ENCODE peak calls at places on chromosomes 13 and 19, in ten cellular contexts. One of them, this sample, is unnamed.

GRCh38 chr13:20873348-20873747 is 29.2 kb downstream of the XPO4 start:
- DNase-seq in GM18507: no peak
- DNase-seq in NCI-H1105: no peak
- DNase-seq in mammary epithelial cell: peak
- DNase-seq in activated T-cell treated with anti-CD3 and anti-CD28 coated beads, Interleukin-2, amount 50 U/mL, for 4 hours: no peak
- DNase-seq in effector memory CD8-positive, alpha-beta T cell: no peak
- DNase-seq in HEK293T: peak
- DNase-seq in EL: peak
- DNase-seq in stimulated activated CD8-positive, alpha-beta memory T cell treated with anti-CD3 and anti-CD28 coated beads, Interleukin-4, amount 100 ng/mL, for 24 hours: no peak
- DNase-seq in stimulated activated CD4-positive, alpha-beta T cell treated with anti-CD3 and anti-CD28 coated beads, Interleukin-1b, Interleukin-23, amount 100 ng/mL, for 1 hour: no peak
- DNase-seq in this sample: no peak

GRCh38 chr13:20923272-20923671 is 20.7 kb upstream of the XPO4 start:
- DNase-seq in GM18507: no peak
- DNase-seq in NCI-H1105: no peak
- DNase-seq in mammary epithelial cell: no peak
- DNase-seq in activated T-cell treated with anti-CD3 and anti-CD28 coated beads, Interleukin-2, amount 50 U/mL, for 4 hours: no peak
- DNase-seq in effector memory CD8-positive, alpha-beta T cell: no peak
- DNase-seq in HEK293T: no peak
- DNase-seq in EL: no peak
- DNase-seq in stimulated activated CD8-positive, alpha-beta memory T cell treated with anti-CD3 and anti-CD28 coated beads, Interleukin-4, amount 100 ng/mL, for 24 hours: no peak
- DNase-seq in stimulated activated CD4-positive, alpha-beta T cell treated with anti-CD3 and anti-CD28 coated beads, Interleukin-1b, Interleukin-23, amount 100 ng/mL, for 1 hour: no peak
- DNase-seq in this sample: no peak

GRCh38 chr13:100630564-100630963 is 42.0 kb upstream of the GGACT start:
- DNase-seq in GM18507: no peak
- DNase-seq in NCI-H1105: no peak
- DNase-seq in mammary epithelial cell: no peak
- DNase-seq in activated T-cell treated with anti-CD3 and anti-CD28 coated beads, Interleukin-2, amount 50 U/mL, for 4 hours: no peak
- DNase-seq in effector memory CD8-positive, alpha-beta T cell: no peak
- DNase-seq in HEK293T: no peak
- DNase-seq in EL: no peak
- DNase-seq in stimulated activated CD8-positive, alpha-beta memory T cell treated with anti-CD3 and anti-CD28 coated beads, Interleukin-4, amount 100 ng/mL, for 24 hours: no peak
- DNase-seq in stimulated activated CD4-positive, alpha-beta T cell treated with anti-CD3 and anti-CD28 coated beads, Interleukin-1b, Interleukin-23, amount 100 ng/mL, for 1 hour: no peak
- DNase-seq in this sample: no peak

GRCh38 chr19:5632657-5633056 is 9.8 kb downstream of the SAFB start:
- DNase-seq in GM18507: no peak
- DNase-seq in NCI-H1105: no peak
- DNase-seq in mammary epithelial cell: no peak
- DNase-seq in activated T-cell treated with anti-CD3 and anti-CD28 coated beads, Interleukin-2, amount 50 U/mL, for 4 hours: no peak
- DNase-seq in effector memory CD8-positive, alpha-beta T cell: no peak
- DNase-seq in HEK293T: no peak
- DNase-seq in EL: no peak
- DNase-seq in stimulated activated CD8-positive, alpha-beta memory T cell treated with anti-CD3 and anti-CD28 coated beads, Interleukin-4, amount 100 ng/mL, for 24 hours: no peak
- DNase-seq in stimulated activated CD4-positive, alpha-beta T cell treated with anti-CD3 and anti-CD28 coated beads, Interleukin-1b, Interleukin-23, amount 100 ng/mL, for 1 hour: no peak
- DNase-seq in this sample: no peak

GRCh38 chr19:18123819-18124218 is 26.2 kb downstream of the MAST3 start:
- DNase-seq in GM18507: no peak
- DNase-seq in NCI-H1105: no peak
- DNase-seq in mammary epithelial cell: no peak
- DNase-seq in activated T-cell treated with anti-CD3 and anti-CD28 coated beads, Interleukin-2, amount 50 U/mL, for 4 hours: no peak
- DNase-seq in effector memory CD8-positive, alpha-beta T cell: no peak
- DNase-seq in HEK293T: no peak
- DNase-seq in EL: no peak
- DNase-seq in stimulated activated CD8-positive, alpha-beta memory T cell treated with anti-CD3 and anti-CD28 coated beads, Interleukin-4, amount 100 ng/mL, for 24 hours: no peak
- DNase-seq in stimulated activated CD4-positive, alpha-beta T cell treated with anti-CD3 and anti-CD28 coated beads, Interleukin-1b, Interleukin-23, amount 100 ng/mL, for 1 hour: no peak
- DNase-seq in this sample: no peak

GRCh38 chr13:55566334-55566733 is 1574.4 kb upstream of the PRR20A start:
- DNase-seq in GM18507: no peak
- DNase-seq in NCI-H1105: no peak
- DNase-seq in mammary epithelial cell: no peak
- DNase-seq in activated T-cell treated with anti-CD3 and anti-CD28 coated beads, Interleukin-2, amount 50 U/mL, for 4 hours: no peak
- DNase-seq in effector memory CD8-positive, alpha-beta T cell: no peak
- DNase-seq in HEK293T: no peak
- DNase-seq in EL: no peak
- DNase-seq in stimulated activated CD8-positive, alpha-beta memory T cell treated with anti-CD3 and anti-CD28 coated beads, Interleukin-4, amount 100 ng/mL, for 24 hours: no peak
- DNase-seq in stimulated activated CD4-positive, alpha-beta T cell treated with anti-CD3 and anti-CD28 coated beads, Interleukin-1b, Interleukin-23, amount 100 ng/mL, for 1 hour: no peak
- DNase-seq in this sample: no peak

GRCh38 chr13:93727301-93728141 is 500.9 kb downstream of the GPC6 start:
- DNase-seq in GM18507: no peak
- DNase-seq in NCI-H1105: no peak
- DNase-seq in mammary epithelial cell: peak
- DNase-seq in activated T-cell treated with anti-CD3 and anti-CD28 coated beads, Interleukin-2, amount 50 U/mL, for 4 hours: no peak
- DNase-seq in effector memory CD8-positive, alpha-beta T cell: no peak
- DNase-seq in HEK293T: no peak
- DNase-seq in EL: peak
- DNase-seq in stimulated activated CD8-positive, alpha-beta memory T cell treated with anti-CD3 and anti-CD28 coated beads, Interleukin-4, amount 100 ng/mL, for 24 hours: no peak
- DNase-seq in stimulated activated CD4-positive, alpha-beta T cell treated with anti-CD3 and anti-CD28 coated beads, Interleukin-1b, Interleukin-23, amount 100 ng/mL, for 1 hour: no peak
- DNase-seq in this sample: no peak

GRCh38 chr13:30034448-30034795 is 184.0 kb upstream of the UBL3 start:
- DNase-seq in GM18507: no peak
- DNase-seq in NCI-H1105: no peak
- DNase-seq in mammary epithelial cell: no peak
- DNase-seq in activated T-cell treated with anti-CD3 and anti-CD28 coated beads, Interleukin-2, amount 50 U/mL, for 4 hours: no peak
- DNase-seq in effector memory CD8-positive, alpha-beta T cell: no peak
- DNase-seq in HEK293T: no peak
- DNase-seq in EL: no peak
- DNase-seq in stimulated activated CD8-positive, alpha-beta memory T cell treated with anti-CD3 and anti-CD28 coated beads, Interleukin-4, amount 100 ng/mL, for 24 hours: no peak
- DNase-seq in stimulated activated CD4-positive, alpha-beta T cell treated with anti-CD3 and anti-CD28 coated beads, Interleukin-1b, Interleukin-23, amount 100 ng/mL, for 1 hour: no peak
- DNase-seq in this sample: no peak

GRCh38 chr13:52925221-52925620 is 76.8 kb upstream of the PCDH8 start:
- DNase-seq in GM18507: no peak
- DNase-seq in NCI-H1105: no peak
- DNase-seq in mammary epithelial cell: no peak
- DNase-seq in activated T-cell treated with anti-CD3 and anti-CD28 coated beads, Interleukin-2, amount 50 U/mL, for 4 hours: no peak
- DNase-seq in effector memory CD8-positive, alpha-beta T cell: no peak
- DNase-seq in HEK293T: no peak
- DNase-seq in EL: no peak
- DNase-seq in stimulated activated CD8-positive, alpha-beta memory T cell treated with anti-CD3 and anti-CD28 coated beads, Interleukin-4, amount 100 ng/mL, for 24 hours: no peak
- DNase-seq in stimulated activated CD4-positive, alpha-beta T cell treated with anti-CD3 and anti-CD28 coated beads, Interleukin-1b, Interleukin-23, amount 100 ng/mL, for 1 hour: no peak
- DNase-seq in this sample: no peak

GRCh38 chr19:33063356-33064116 is 1.2 kb downstream of the RHPN2 start:
- DNase-seq in GM18507: no peak
- DNase-seq in NCI-H1105: peak
- DNase-seq in mammary epithelial cell: no peak
- DNase-seq in activated T-cell treated with anti-CD3 and anti-CD28 coated beads, Interleukin-2, amount 50 U/mL, for 4 hours: no peak
- DNase-seq in effector memory CD8-positive, alpha-beta T cell: no peak
- DNase-seq in HEK293T: no peak
- DNase-seq in EL: no peak
- DNase-seq in stimulated activated CD8-positive, alpha-beta memory T cell treated with anti-CD3 and anti-CD28 coated beads, Interleukin-4, amount 100 ng/mL, for 24 hours: no peak
- DNase-seq in stimulated activated CD4-positive, alpha-beta T cell treated with anti-CD3 and anti-CD28 coated beads, Interleukin-1b, Interleukin-23, amount 100 ng/mL, for 1 hour: no peak
- DNase-seq in this sample: peak

GRCh38 chr19:41456342-41456918 is 13.5 kb downstream of the ERICH4 start:
- DNase-seq in GM18507: no peak
- DNase-seq in NCI-H1105: no peak
- DNase-seq in mammary epithelial cell: no peak
- DNase-seq in activated T-cell treated with anti-CD3 and anti-CD28 coated beads, Interleukin-2, amount 50 U/mL, for 4 hours: no peak
- DNase-seq in effector memory CD8-positive, alpha-beta T cell: no peak
- DNase-seq in HEK293T: no peak
- DNase-seq in EL: peak
- DNase-seq in stimulated activated CD8-positive, alpha-beta memory T cell treated with anti-CD3 and anti-CD28 coated beads, Interleukin-4, amount 100 ng/mL, for 24 hours: no peak
- DNase-seq in stimulated activated CD4-positive, alpha-beta T cell treated with anti-CD3 and anti-CD28 coated beads, Interleukin-1b, Interleukin-23, amount 100 ng/mL, for 1 hour: no peak
- DNase-seq in this sample: no peak

GRCh38 chr13:50531917-50532899 is 311.3 kb downstream of the DLEU7 start:
- DNase-seq in GM18507: no peak
- DNase-seq in NCI-H1105: no peak
- DNase-seq in mammary epithelial cell: no peak
- DNase-seq in activated T-cell treated with anti-CD3 and anti-CD28 coated beads, Interleukin-2, amount 50 U/mL, for 4 hours: no peak
- DNase-seq in effector memory CD8-positive, alpha-beta T cell: no peak
- DNase-seq in HEK293T: no peak
- DNase-seq in EL: peak
- DNase-seq in stimulated activated CD8-positive, alpha-beta memory T cell treated with anti-CD3 and anti-CD28 coated beads, Interleukin-4, amount 100 ng/mL, for 24 hours: no peak
- DNase-seq in stimulated activated CD4-positive, alpha-beta T cell treated with anti-CD3 and anti-CD28 coated beads, Interleukin-1b, Interleukin-23, amount 100 ng/mL, for 1 hour: no peak
- DNase-seq in this sample: peak

GRCh38 chr13:114065926-114066774 is 66.3 kb downstream of the RASA3 start:
- DNase-seq in GM18507: no peak
- DNase-seq in NCI-H1105: no peak
- DNase-seq in mammary epithelial cell: no peak
- DNase-seq in activated T-cell treated with anti-CD3 and anti-CD28 coated beads, Interleukin-2, amount 50 U/mL, for 4 hours: no peak
- DNase-seq in effector memory CD8-positive, alpha-beta T cell: no peak
- DNase-seq in HEK293T: no peak
- DNase-seq in EL: no peak
- DNase-seq in stimulated activated CD8-positive, alpha-beta memory T cell treated with anti-CD3 and anti-CD28 coated beads, Interleukin-4, amount 100 ng/mL, for 24 hours: no peak
- DNase-seq in stimulated activated CD4-positive, alpha-beta T cell treated with anti-CD3 and anti-CD28 coated beads, Interleukin-1b, Interleukin-23, amount 100 ng/mL, for 1 hour: no peak
- DNase-seq in this sample: no peak

GRCh38 chr19:33468361-33469170 is 53.0 kb downstream of the PEPD start:
- DNase-seq in GM18507: no peak
- DNase-seq in NCI-H1105: no peak
- DNase-seq in mammary epithelial cell: no peak
- DNase-seq in activated T-cell treated with anti-CD3 and anti-CD28 coated beads, Interleukin-2, amount 50 U/mL, for 4 hours: no peak
- DNase-seq in effector memory CD8-positive, alpha-beta T cell: no peak
- DNase-seq in HEK293T: no peak
- DNase-seq in EL: no peak
- DNase-seq in stimulated activated CD8-positive, alpha-beta memory T cell treated with anti-CD3 and anti-CD28 coated beads, Interleukin-4, amount 100 ng/mL, for 24 hours: no peak
- DNase-seq in stimulated activated CD4-positive, alpha-beta T cell treated with anti-CD3 and anti-CD28 coated beads, Interleukin-1b, Interleukin-23, amount 100 ng/mL, for 1 hour: no peak
- DNase-seq in this sample: no peak

GRCh38 chr19:53881482-53882390 is at the start of gene PRKCG:
- DNase-seq in GM18507: no peak
- DNase-seq in NCI-H1105: peak
- DNase-seq in mammary epithelial cell: peak
- DNase-seq in activated T-cell treated with anti-CD3 and anti-CD28 coated beads, Interleukin-2, amount 50 U/mL, for 4 hours: peak
- DNase-seq in effector memory CD8-positive, alpha-beta T cell: peak
- DNase-seq in HEK293T: no peak
- DNase-seq in EL: peak
- DNase-seq in stimulated activated CD8-positive, alpha-beta memory T cell treated with anti-CD3 and anti-CD28 coated beads, Interleukin-4, amount 100 ng/mL, for 24 hours: peak
- DNase-seq in stimulated activated CD4-positive, alpha-beta T cell treated with anti-CD3 and anti-CD28 coated beads, Interleukin-1b, Interleukin-23, amount 100 ng/mL, for 1 hour: no peak
- DNase-seq in this sample: no peak

GRCh38 chr13:99883805-99884204 is 87.8 kb downstream of the ZIC5 start:
- DNase-seq in GM18507: no peak
- DNase-seq in NCI-H1105: no peak
- DNase-seq in mammary epithelial cell: no peak
- DNase-seq in activated T-cell treated with anti-CD3 and anti-CD28 coated beads, Interleukin-2, amount 50 U/mL, for 4 hours: no peak
- DNase-seq in effector memory CD8-positive, alpha-beta T cell: no peak
- DNase-seq in HEK293T: no peak
- DNase-seq in EL: no peak
- DNase-seq in stimulated activated CD8-positive, alpha-beta memory T cell treated with anti-CD3 and anti-CD28 coated beads, Interleukin-4, amount 100 ng/mL, for 24 hours: no peak
- DNase-seq in stimulated activated CD4-positive, alpha-beta T cell treated with anti-CD3 and anti-CD28 coated beads, Interleukin-1b, Interleukin-23, amount 100 ng/mL, for 1 hour: no peak
- DNase-seq in this sample: no peak

GRCh38 chr19:48330012-48330681 is 4.8 kb downstream of the EMP3 start:
- DNase-seq in GM18507: peak
- DNase-seq in NCI-H1105: peak
- DNase-seq in mammary epithelial cell: peak
- DNase-seq in activated T-cell treated with anti-CD3 and anti-CD28 coated beads, Interleukin-2, amount 50 U/mL, for 4 hours: peak
- DNase-seq in effector memory CD8-positive, alpha-beta T cell: peak
- DNase-seq in HEK293T: peak
- DNase-seq in EL: no peak
- DNase-seq in stimulated activated CD8-positive, alpha-beta memory T cell treated with anti-CD3 and anti-CD28 coated beads, Interleukin-4, amount 100 ng/mL, for 24 hours: peak
- DNase-seq in stimulated activated CD4-positive, alpha-beta T cell treated with anti-CD3 and anti-CD28 coated beads, Interleukin-1b, Interleukin-23, amount 100 ng/mL, for 1 hour: no peak
- DNase-seq in this sample: peak

GRCh38 chr19:29811125-29812079 is at the start of gene CCNE1:
- DNase-seq in GM18507: peak
- DNase-seq in NCI-H1105: peak
- DNase-seq in mammary epithelial cell: peak
- DNase-seq in activated T-cell treated with anti-CD3 and anti-CD28 coated beads, Interleukin-2, amount 50 U/mL, for 4 hours: peak
- DNase-seq in effector memory CD8-positive, alpha-beta T cell: peak
- DNase-seq in HEK293T: peak
- DNase-seq in EL: peak
- DNase-seq in stimulated activated CD8-positive, alpha-beta memory T cell treated with anti-CD3 and anti-CD28 coated beads, Interleukin-4, amount 100 ng/mL, for 24 hours: peak
- DNase-seq in stimulated activated CD4-positive, alpha-beta T cell treated with anti-CD3 and anti-CD28 coated beads, Interleukin-1b, Interleukin-23, amount 100 ng/mL, for 1 hour: peak
- DNase-seq in this sample: peak

GRCh38 chr13:23655321-23655720 is 85.1 kb downstream of the TNFRSF19 start:
- DNase-seq in GM18507: no peak
- DNase-seq in NCI-H1105: no peak
- DNase-seq in mammary epithelial cell: no peak
- DNase-seq in activated T-cell treated with anti-CD3 and anti-CD28 coated beads, Interleukin-2, amount 50 U/mL, for 4 hours: no peak
- DNase-seq in effector memory CD8-positive, alpha-beta T cell: no peak
- DNase-seq in HEK293T: no peak
- DNase-seq in EL: no peak
- DNase-seq in stimulated activated CD8-positive, alpha-beta memory T cell treated with anti-CD3 and anti-CD28 coated beads, Interleukin-4, amount 100 ng/mL, for 24 hours: no peak
- DNase-seq in stimulated activated CD4-positive, alpha-beta T cell treated with anti-CD3 and anti-CD28 coated beads, Interleukin-1b, Interleukin-23, amount 100 ng/mL, for 1 hour: no peak
- DNase-seq in this sample: no peak

GRCh38 chr13:114067381-114067885 is 65.0 kb downstream of the RASA3 start:
- DNase-seq in GM18507: peak
- DNase-seq in NCI-H1105: no peak
- DNase-seq in mammary epithelial cell: peak
- DNase-seq in activated T-cell treated with anti-CD3 and anti-CD28 coated beads, Interleukin-2, amount 50 U/mL, for 4 hours: no peak
- DNase-seq in effector memory CD8-positive, alpha-beta T cell: no peak
- DNase-seq in HEK293T: no peak
- DNase-seq in EL: peak
- DNase-seq in stimulated activated CD8-positive, alpha-beta memory T cell treated with anti-CD3 and anti-CD28 coated beads, Interleukin-4, amount 100 ng/mL, for 24 hours: no peak
- DNase-seq in stimulated activated CD4-positive, alpha-beta T cell treated with anti-CD3 and anti-CD28 coated beads, Interleukin-1b, Interleukin-23, amount 100 ng/mL, for 1 hour: no peak
- DNase-seq in this sample: peak

GRCh38 chr13:23656637-23657036 is 86.4 kb downstream of the TNFRSF19 start:
- DNase-seq in GM18507: no peak
- DNase-seq in NCI-H1105: no peak
- DNase-seq in mammary epithelial cell: no peak
- DNase-seq in activated T-cell treated with anti-CD3 and anti-CD28 coated beads, Interleukin-2, amount 50 U/mL, for 4 hours: no peak
- DNase-seq in effector memory CD8-positive, alpha-beta T cell: no peak
- DNase-seq in HEK293T: no peak
- DNase-seq in EL: peak
- DNase-seq in stimulated activated CD8-positive, alpha-beta memory T cell treated with anti-CD3 and anti-CD28 coated beads, Interleukin-4, amount 100 ng/mL, for 24 hours: no peak
- DNase-seq in stimulated activated CD4-positive, alpha-beta T cell treated with anti-CD3 and anti-CD28 coated beads, Interleukin-1b, Interleukin-23, amount 100 ng/mL, for 1 hour: no peak
- DNase-seq in this sample: no peak

This sample was measured in B cell.